ENCODE peak calls at places on chromosomes 6 and 20, in six cellular contexts. H is heart left ventricle, O is astrocyte of the spinal cord, J is fibroblast of the aortic adventitia, B is A549, A is BE2C. I is an unnamed sample.

GRCh38 chr6:83479389-83479788 is 32.9 kb upstream of the PRSS35 start:
- DNase-seq in J (no peak), O (no peak), A (no peak), H (no peak), B (no peak), I (no peak)

GRCh38 chr20:11387189-11387754 is 530.4 kb upstream of the BTBD3 start:
- DNase-seq in A (no peak), H (no peak), J (peak), B (peak), O (peak), I (no peak)

GRCh38 chr20:20713244-20713765 is 861 bp upstream of the RALGAPA2 start:
- DNase-seq in A (no peak), O (no peak), B (no peak), H (no peak), J (no peak), I (no peak)

GRCh38 chr20:44182135-44182765 is 4.7 kb downstream of the JPH2 start:
- DNase-seq in O (no peak), A (no peak), H (no peak), J (no peak), B (no peak), I (no peak)

GRCh38 chr20:61974357-61974665 is 91.4 kb downstream of the TAF4 start:
- DNase-seq in A (no peak), H (no peak), B (no peak), J (no peak), O (no peak), I (no peak)

GRCh38 chr6:53300656-53301551 is 47.8 kb downstream of the ELOVL5 start:
- DNase-seq in O (peak), J (peak), A (no peak), H (peak), B (no peak), I (peak)

GRCh38 chr6:11144393-11144829 is 32.9 kb upstream of the ERVFRD-1 start:
- DNase-seq in J (peak), O (peak), B (peak), A (peak), H (peak), I (peak)

GRCh38 chr6:109373333-109373732 is 8.9 kb downstream of the CD164 start:
- DNase-seq in A (no peak), J (no peak), O (no peak), B (no peak), H (no peak), I (no peak)

GRCh38 chr6:44386364-44386928 is 1.1 kb upstream of the CDC5L start:
- DNase-seq in B (no peak), A (no peak), H (no peak), O (no peak), J (peak), I (no peak)

GRCh38 chr20:23361108-23361650 is 803 bp upstream of the GZF1 start:
- DNase-seq in H (no peak), B (peak), O (no peak), A (no peak), J (peak), I (peak)

GRCh38 chr6:141878686-141879085 is 254.0 kb upstream of the GJE1 start:
- DNase-seq in H (no peak), A (no peak), O (no peak), B (no peak), J (no peak), I (no peak)

GRCh38 chr20:48742912-48743680 is 84.7 kb downstream of the PREX1 start:
- DNase-seq in B (no peak), A (no peak), H (no peak), O (no peak), J (no peak), I (no peak)

GRCh38 chr6:157089258-157089657 is 234.1 kb downstream of the TMEM242 start:
- DNase-seq in O (peak), A (peak), H (no peak), J (peak), B (no peak), I (peak)

GRCh38 chr6:44660561-44661220 is 273.2 kb downstream of the CDC5L start:
- DNase-seq in A (no peak), O (peak), H (no peak), J (no peak), B (no peak), I (no peak)

GRCh38 chr20:41497186-41497895 is 120.8 kb downstream of the CHD6 start:
- DNase-seq in H (no peak), O (no peak), J (no peak), A (no peak), B (no peak), I (no peak)

GRCh38 chr6:225121-225721 is 67.1 kb upstream of the DUSP22 start:
- DNase-seq in A (no peak), J (no peak), H (no peak), O (no peak), B (no peak), I (no peak)

GRCh38 chr6:88867841-88868558 is 95.4 kb downstream of the RNGTT start:
- DNase-seq in O (no peak), H (no peak), J (peak), A (no peak), B (peak), I (no peak)

GRCh38 chr6:50840814-50841192 is 22.1 kb downstream of the TFAP2B start:
- DNase-seq in J (no peak), H (no peak), B (no peak), O (no peak), A (no peak), I (no peak)

GRCh38 chr6:50840112-50840813 is 21.6 kb downstream of the TFAP2B start:
- DNase-seq in J (no peak), A (no peak), O (no peak), H (no peak), B (no peak), I (no peak)

GRCh38 chr6:50843842-50844241 is 25.2 kb downstream of the TFAP2B start:
- DNase-seq in H (no peak), J (no peak), A (no peak), O (no peak), B (peak), I (no peak)

GRCh38 chr6:50842446-50842845 is 23.8 kb downstream of the TFAP2B start:
- DNase-seq in H (no peak), O (no peak), A (no peak), B (no peak), J (no peak), I (no peak)

DNA sequence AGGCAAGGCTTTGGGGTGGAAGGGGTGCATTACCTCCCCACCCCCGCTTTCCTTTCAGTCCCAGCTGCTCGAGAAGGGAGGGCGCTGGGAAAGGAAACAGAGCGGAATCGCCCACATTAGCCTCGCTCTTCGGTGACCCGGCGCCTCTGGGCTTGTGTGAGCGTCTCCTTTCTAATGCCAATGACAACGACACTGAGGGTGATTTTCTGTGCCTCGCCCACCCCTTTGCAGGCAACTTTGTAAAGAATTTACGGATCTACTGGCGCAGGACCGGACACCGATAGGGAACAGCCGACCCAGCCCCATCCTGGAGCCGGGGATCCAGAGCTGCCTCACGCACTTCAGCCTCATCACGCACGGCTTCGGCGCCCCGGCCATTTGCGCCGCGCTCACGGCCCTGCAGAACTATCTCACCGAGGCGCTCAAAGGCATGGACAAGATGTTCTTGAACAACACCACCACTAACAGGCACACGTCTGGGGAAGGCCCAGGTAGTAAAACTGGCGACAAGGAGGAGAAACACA is 24.3 kb downstream of the TFAP2B start:
- DNase-seq in B (no peak), O (no peak), A (no peak), H (no peak), J (no peak), I (no peak)
- H3K4me3 ChIP-seq in B (no peak), O (no peak), A (no peak), H (no peak), J (no peak), I (no peak)

GRCh38 chr20:58892126-58892931 is 39.8 kb downstream of the GNAS start:
- DNase-seq in A (peak), O (peak), B (peak), H (peak), J (peak), I (peak)
- TF ChIP-seq CTCF in A (no peak), O (peak), B (no peak), H (peak), J (no peak), I (peak)

DNA sequence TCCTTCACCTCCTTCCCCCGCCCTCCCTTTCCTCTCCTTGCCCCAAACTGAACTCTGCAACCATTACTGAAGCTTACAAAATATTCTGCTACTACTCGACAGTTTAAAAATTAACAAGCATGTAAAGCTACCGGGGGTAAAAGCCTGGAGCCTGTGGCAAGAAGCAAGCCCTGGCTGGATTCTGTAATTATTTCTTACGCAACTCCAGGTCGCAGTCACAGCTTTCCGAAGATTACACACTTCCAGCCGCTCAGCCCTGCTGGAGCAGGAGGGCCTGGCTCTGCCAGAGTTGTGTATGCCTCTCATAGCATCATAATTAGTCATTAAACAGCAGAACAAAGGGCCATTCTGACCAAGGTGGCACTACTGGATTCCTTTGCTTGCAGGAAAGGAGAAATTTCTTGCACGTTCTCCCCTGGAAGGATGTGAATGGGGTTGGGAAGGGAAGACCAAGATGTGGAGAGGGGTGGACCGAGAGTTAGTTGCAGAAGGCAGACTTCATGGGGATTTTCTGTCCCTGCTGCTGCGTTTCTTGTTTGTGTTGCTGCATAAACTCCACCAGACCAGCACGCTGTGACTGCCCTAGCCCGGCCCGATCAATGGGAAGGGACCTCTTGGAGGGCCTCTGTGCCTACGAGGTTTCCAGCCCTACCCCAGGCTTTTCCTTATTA is 23.6 kb downstream of the FOXQ1 start:
- DNase-seq in J (peak), A (no peak), O (peak), B (no peak), H (no peak), I (no peak)
- H3K4me3 ChIP-seq in J (no peak), A (no peak), O (no peak), B (no peak), H (no peak), I (no peak)

DNA sequence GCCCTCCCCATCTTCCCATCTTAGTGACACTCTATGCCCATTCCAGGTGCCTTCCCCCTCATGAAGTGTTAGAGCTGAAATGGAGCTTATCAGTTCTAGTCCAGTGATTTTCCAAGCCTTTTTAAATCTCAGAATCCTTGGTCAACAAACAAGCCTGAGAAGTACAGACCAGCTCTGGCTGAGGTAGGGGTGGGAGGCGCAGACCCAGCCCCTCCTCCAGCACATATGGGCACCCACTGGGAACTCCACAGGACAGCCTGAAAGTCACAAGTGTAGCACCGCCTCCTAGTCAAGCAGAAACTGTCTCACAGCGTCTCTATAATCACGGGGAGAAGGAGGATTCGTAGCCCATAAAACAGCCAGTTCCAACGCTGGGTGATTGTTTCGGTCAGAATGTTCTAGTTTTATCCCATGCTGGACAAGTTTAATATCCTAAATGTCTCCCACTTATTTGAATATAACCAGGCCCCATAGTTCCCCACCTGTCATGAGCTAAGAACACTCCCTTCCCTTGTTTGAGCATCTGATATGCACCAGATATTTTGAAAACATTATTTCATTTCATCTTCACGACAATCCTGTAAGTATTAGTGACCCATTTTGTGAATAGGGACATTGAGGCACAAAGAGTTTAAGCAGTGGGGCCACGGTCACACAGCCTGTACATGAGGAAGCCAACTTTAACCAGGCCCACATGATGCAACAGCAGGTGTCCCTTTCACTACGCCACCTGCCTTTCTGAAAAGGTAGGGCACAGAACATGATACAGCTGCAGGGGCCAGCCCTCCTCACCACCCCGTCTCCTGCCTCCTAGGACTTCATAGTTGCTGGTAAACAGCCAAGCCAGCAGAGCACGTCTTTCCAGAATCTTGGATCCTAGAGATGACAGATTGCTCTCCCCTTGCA is 40.1 kb downstream of the TRAF3IP2 start:
- DNase-seq in O (no peak), H (no peak), J (no peak), A (no peak), B (no peak), I (no peak)
- TF ChIP-seq CTCF in O (no peak), H (no peak), J (no peak), A (peak), B (no peak), I (no peak)

GRCh38 chr6:1630771-1631217 is 21.1 kb downstream of the FOXC1 start:
- DNase-seq in J (peak), H (no peak), B (no peak), O (peak), A (no peak), I (peak)
- H3K4me3 ChIP-seq in J (no peak), H (no peak), B (no peak), O (no peak), A (no peak), I (no peak)

DNA sequence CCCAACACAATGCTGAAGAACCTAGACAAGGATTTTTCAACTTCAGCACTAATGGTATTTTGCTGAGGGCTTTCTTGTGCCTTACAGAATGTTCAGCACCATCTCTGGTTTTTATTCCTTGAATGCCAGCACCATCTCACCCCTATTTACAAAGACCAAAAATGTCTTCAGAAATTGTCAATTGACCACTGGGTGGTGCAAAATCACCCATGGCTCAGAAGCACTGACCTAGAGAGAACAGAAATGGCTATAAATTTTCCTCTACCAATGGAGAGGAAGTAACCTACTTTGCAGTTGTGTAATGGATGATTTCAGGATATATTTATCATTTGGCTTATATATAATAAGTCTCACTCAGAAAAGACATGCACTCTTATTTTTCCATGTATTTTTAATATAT is 431.0 kb upstream of the IRAK1BP1 start:
- DNase-seq in H (no peak), A (peak), J (peak), B (no peak), O (peak), I (peak)
- TF ChIP-seq CTCF in H (no peak), A (peak), J (peak), B (peak), O (peak), I (peak)

GRCh38 chr20:50146732-50147662 is 6.5 kb downstream of the PEDS1 start:
- DNase-seq in H (peak), J (peak), A (no peak), B (no peak), O (peak), I (no peak)
- H3K4me3 ChIP-seq in H (no peak), J (no peak), A (no peak), B (no peak), O (no peak), I (no peak)

I was measured in cardiac muscle cell.